ENCODE peak calls at places on chromosomes 5 and 9, in ten cellular contexts. M is stimulated activated effector memory CD8-positive, alpha-beta T cell treated with anti-CD3 and anti-CD28 coated beads, Interleukin-12 subunit alpha, Interleukin-12 subunit beta, amount 100 ng/mL, for 72 hours; I is bronchial epithelial cell; O is CD8-positive, alpha-beta memory T cell; B is GM12865; Z is iPS-NIHi11; N is globus pallidus; L is tibial artery; S is head of caudate nucleus; W is stomach. E is an unnamed sample.

GRCh38 chr5:54719384-54720306 is 202.1 kb downstream of the SNX18 start:
- DNase-seq in Z (peak), I (peak), W (peak), B (no peak), N (no peak), O (no peak), L (peak), S (no peak), M (no peak), E (peak)

GRCh38 chr5:8097146-8097545 is 228.2 kb downstream of the MTRR start:
- DNase-seq in Z (no peak), B (no peak), S (no peak), M (no peak), I (no peak), O (no peak), N (no peak), L (no peak), W (no peak), E (no peak)

GRCh38 chr5:180825768-180826525 is 23.3 kb upstream of the MGAT1 start:
- DNase-seq in M (no peak), N (no peak), Z (no peak), S (no peak), L (peak), I (peak), W (peak), B (no peak), O (no peak), E (no peak)

GRCh38 chr5:135631356-135631755 is 52.6 kb upstream of the CXCL14 start:
- DNase-seq in S (no peak), M (no peak), N (no peak), L (no peak), B (no peak), W (no peak), I (no peak), O (no peak), Z (no peak), E (peak)

GRCh38 chr5:572398-573019 is 39.6 kb upstream of the CEP72 start:
- DNase-seq in I (no peak), L (no peak), S (no peak), Z (no peak), N (no peak), M (no peak), W (no peak), O (no peak), B (no peak), E (peak)

GRCh38 chr9:18771018-18771417 is 262.0 kb downstream of the SAXO1 start:
- DNase-seq in O (no peak), B (no peak), S (no peak), W (no peak), L (no peak), I (no peak), M (no peak), Z (no peak), N (no peak), E (no peak)

GRCh38 chr9:98742325-98743280 is 33.9 kb upstream of the GABBR2 start:
- DNase-seq in W (no peak), S (no peak), I (peak), O (no peak), N (no peak), L (no peak), B (no peak), M (no peak), Z (no peak), E (no peak)

GRCh38 chr5:178074266-178074952 is 38.9 kb upstream of the N4BP3 start:
- DNase-seq in L (no peak), O (no peak), N (no peak), I (no peak), S (no peak), B (peak), W (no peak), Z (no peak), M (no peak), E (no peak)

GRCh38 chr5:157574456-157575095 is 999 bp downstream of the ADAM19 start:
- DNase-seq in S (no peak), I (no peak), O (no peak), Z (peak), L (peak), W (no peak), N (no peak), M (no peak), B (peak), E (peak)

GRCh38 chr9:110076894-110077725 is 130.8 kb downstream of the C9orf152 start:
- DNase-seq in S (no peak), W (no peak), N (no peak), O (no peak), L (no peak), I (peak), Z (no peak), M (no peak), B (no peak), E (no peak)

GRCh38 chr5:9621379-9621903 is 8.7 kb downstream of the TAS2R1 start:
- DNase-seq in L (no peak), W (no peak), N (no peak), I (no peak), O (no peak), S (no peak), Z (no peak), M (no peak), B (no peak), E (no peak)

GRCh38 chr9:4490705-4491620 is 695 bp downstream of the SLC1A1 start:
- DNase-seq in S (peak), Z (peak), I (peak), W (no peak), M (no peak), O (no peak), B (peak), L (no peak), N (no peak), E (peak)

GRCh38 chr9:99266136-99267023 is 44.3 kb downstream of the SEC61B start:
- DNase-seq in M (peak), Z (peak), L (peak), I (peak), S (peak), W (peak), B (peak), N (peak), O (peak), E (peak)

GRCh38 chr5:55134053-55134722 is 25.8 kb upstream of the GPX8 start:
- DNase-seq in Z (no peak), W (no peak), S (no peak), N (no peak), O (peak), B (peak), I (no peak), M (no peak), L (no peak), E (no peak)

GRCh38 chr9:113650207-113651131 is 186.9 kb downstream of the RGS3 start:
- DNase-seq in B (no peak), S (no peak), I (peak), O (no peak), L (no peak), Z (peak), N (no peak), W (no peak), M (no peak), E (peak)

GRCh38 chr5:124755565-124755964 is 9.1 kb upstream of the ZNF608 start:
- DNase-seq in I (no peak), Z (peak), B (no peak), M (no peak), W (no peak), L (no peak), S (peak), O (no peak), N (peak), E (no peak)

GRCh38 chr9:129375845-129376244 is 197.8 kb upstream of the IER5L start:
- DNase-seq in W (no peak), L (no peak), N (no peak), O (no peak), B (no peak), Z (no peak), M (no peak), I (no peak), S (no peak), E (no peak)

GRCh38 chr5:119037496-119038215 is 33.2 kb upstream of the DMXL1 start:
- DNase-seq in L (no peak), O (no peak), Z (no peak), S (no peak), M (no peak), W (peak), B (no peak), I (no peak), N (no peak), E (no peak)

GRCh38 chr5:73945505-73945904 is 319.5 kb downstream of the ARHGEF28 start:
- DNase-seq in W (no peak), B (peak), N (no peak), Z (peak), I (no peak), O (no peak), L (no peak), M (no peak), S (no peak), E (peak)

GRCh38 chr9:27865031-27865438 is 291.8 kb upstream of the C9orf72 start:
- DNase-seq in W (no peak), M (no peak), O (no peak), S (no peak), B (no peak), L (no peak), I (peak), N (no peak), Z (no peak), E (no peak)

GRCh38 chr5:180080670-180081280 is 9.2 kb upstream of the RNF130 start:
- DNase-seq in B (no peak), W (no peak), Z (no peak), M (no peak), S (no peak), N (no peak), L (no peak), O (peak), I (no peak), E (no peak)

GRCh38 chr9:126989847-126990821 is 75.6 kb downstream of the RALGPS1 start:
- DNase-seq in O (no peak), B (no peak), S (peak), M (no peak), N (peak), L (peak), W (no peak), I (no peak), Z (peak), E (peak)

GRCh38 chr9:134601764-134602163 is 39.8 kb upstream of the COL5A1 start:
- DNase-seq in W (no peak), M (no peak), B (no peak), O (no peak), S (no peak), L (no peak), N (no peak), I (no peak), Z (no peak), E (no peak)

GRCh38 chr5:54214747-54215146 is 95.6 kb downstream of the ARL15 start:
- DNase-seq in Z (no peak), O (no peak), I (no peak), L (no peak), M (no peak), S (no peak), N (no peak), W (no peak), B (no peak), E (peak)

GRCh38 chr5:4758550-4758949 is 381.6 kb upstream of the ADAMTS16 start:
- DNase-seq in L (no peak), I (peak), B (no peak), O (no peak), Z (no peak), N (no peak), S (no peak), W (no peak), M (no peak), E (no peak)

GRCh38 chr5:6551955-6552313 is 80.9 kb downstream of the NSUN2 start:
- DNase-seq in I (no peak), O (no peak), M (no peak), L (no peak), Z (no peak), S (no peak), W (no peak), B (no peak), N (no peak), E (no peak)

GRCh38 chr9:122206118-122207046 is 22.4 kb downstream of the LHX6 start:
- DNase-seq in M (no peak), N (no peak), S (no peak), O (no peak), L (no peak), B (no peak), Z (no peak), W (no peak), I (peak), E (no peak)

GRCh38 chr5:150079655-150080461 is 6.5 kb downstream of the CSF1R start:
- DNase-seq in O (no peak), S (no peak), I (no peak), W (peak), N (no peak), M (no peak), L (no peak), B (no peak), Z (peak), E (peak)

GRCh38 chr5:81980160-81980559 is 8.3 kb downstream of the ATG10 start:
- DNase-seq in B (no peak), O (no peak), S (no peak), L (no peak), M (no peak), N (no peak), Z (no peak), W (no peak), I (no peak), E (no peak)

GRCh38 chr9:137445275-137445807 is 4.2 kb upstream of the ENTPD8 start:
- DNase-seq in O (peak), Z (peak), I (peak), S (peak), W (peak), N (peak), M (peak), B (peak), L (peak), E (peak)

GRCh38 chr9:135849186-135849585 is 58.2 kb downstream of the CAMSAP1 start:
- DNase-seq in M (no peak), B (no peak), S (no peak), L (no peak), O (no peak), W (no peak), Z (no peak), N (no peak), I (no peak), E (no peak)

GRCh38 chr5:116658141-116658540 is 83.5 kb upstream of the SEMA6A start:
- DNase-seq in I (peak), O (no peak), M (no peak), L (no peak), Z (no peak), W (no peak), S (no peak), N (no peak), B (no peak), E (no peak)

GRCh38 chr9:87089963-87090362 is 142.7 kb upstream of the GAS1 start:
- DNase-seq in W (no peak), B (no peak), Z (no peak), I (no peak), O (no peak), N (no peak), L (no peak), S (no peak), M (no peak), E (no peak)

GRCh38 chr5:163434410-163434866 is 3.0 kb upstream of the CCNG1 start:
- DNase-seq in Z (no peak), L (no peak), N (no peak), S (no peak), M (no peak), B (no peak), W (peak), O (no peak), I (peak), E (no peak)

GRCh38 chr9:91810286-91810905 is 139.6 kb downstream of the ROR2 start:
- DNase-seq in N (no peak), Z (no peak), B (no peak), I (no peak), M (no peak), S (no peak), L (no peak), O (no peak), W (no peak), E (peak)

GRCh38 chr9:116101516-116101915 is 52.1 kb upstream of the PAPPA start:
- DNase-seq in Z (no peak), W (no peak), N (no peak), I (peak), S (no peak), M (no peak), L (no peak), O (no peak), B (no peak), E (no peak)

GRCh38 chr5:59533730-59534108 is 359.8 kb downstream of the PDE4D start:
- DNase-seq in S (no peak), Z (no peak), L (no peak), O (no peak), M (no peak), W (no peak), I (no peak), B (no peak), N (no peak), E (no peak)

E was measured in endodermal cell.